ENCODE peak calls at places on chromosomes 1 and 21, in nine cellular contexts. One of them, this sample, is unnamed.

GRCh38 chr1:226034482-226034881 is 28.0 kb upstream of the H3-3A start:
- DNase-seq in body of pancreas: peak; percentile 81
- DNase-seq in NB4: peak; percentile 94
- DNase-seq in tibial nerve: peak; percentile 59
- DNase-seq in breast epithelium: peak; percentile 54
- DNase-seq in IMR-90: peak; percentile 96
- DNase-seq in heart left ventricle: peak; percentile 90
- DNase-seq in transverse colon: peak; percentile 86
- DNase-seq in HCT116: no peak
- DNase-seq in this sample: peak; percentile 91

GRCh38 chr1:193827516-193827915 is 641.1 kb upstream of the B3GALT2 start:
- DNase-seq in body of pancreas: no peak
- DNase-seq in HCT116: no peak
- DNase-seq in heart left ventricle: no peak
- DNase-seq in IMR-90: no peak
- DNase-seq in NB4: no peak
- DNase-seq in breast epithelium: no peak
- DNase-seq in transverse colon: no peak
- DNase-seq in tibial nerve: no peak
- DNase-seq in this sample: no peak

GRCh38 chr1:20731057-20731991 is 1.2 kb downstream of the SH2D5 start:
- DNase-seq in breast epithelium: no peak
- DNase-seq in body of pancreas: no peak
- DNase-seq in tibial nerve: no peak
- DNase-seq in HCT116: no peak
- DNase-seq in transverse colon: no peak
- DNase-seq in IMR-90: no peak
- DNase-seq in NB4: no peak
- DNase-seq in heart left ventricle: no peak
- DNase-seq in this sample: peak; percentile 12

GRCh38 chr1:64082459-64082858 is 121.0 kb upstream of the UBE2U start:
- DNase-seq in tibial nerve: no peak
- DNase-seq in transverse colon: no peak
- DNase-seq in breast epithelium: no peak
- DNase-seq in NB4: peak; percentile 1
- DNase-seq in body of pancreas: no peak
- DNase-seq in heart left ventricle: no peak
- DNase-seq in IMR-90: peak; percentile 61
- DNase-seq in HCT116: no peak
- DNase-seq in this sample: no peak

GRCh38 chr1:182688436-182688835 is 4.0 kb upstream of the RGS8 start:
- DNase-seq in transverse colon: no peak
- DNase-seq in heart left ventricle: no peak
- DNase-seq in IMR-90: no peak
- DNase-seq in HCT116: no peak
- DNase-seq in breast epithelium: no peak
- DNase-seq in NB4: no peak
- DNase-seq in body of pancreas: no peak
- DNase-seq in tibial nerve: no peak
- DNase-seq in this sample: no peak

GRCh38 chr1:29921741-29922140 is 685.4 kb downstream of the PTPRU start:
- DNase-seq in tibial nerve: no peak
- DNase-seq in breast epithelium: no peak
- DNase-seq in transverse colon: no peak
- DNase-seq in NB4: no peak
- DNase-seq in heart left ventricle: no peak
- DNase-seq in IMR-90: no peak
- DNase-seq in HCT116: no peak
- DNase-seq in body of pancreas: no peak
- DNase-seq in this sample: no peak

GRCh38 chr1:4598561-4598960 is 55.8 kb upstream of the AJAP1 start:
- DNase-seq in breast epithelium: no peak
- DNase-seq in body of pancreas: no peak
- DNase-seq in heart left ventricle: no peak
- DNase-seq in NB4: no peak
- DNase-seq in transverse colon: no peak
- DNase-seq in tibial nerve: no peak
- DNase-seq in HCT116: no peak
- DNase-seq in IMR-90: no peak
- DNase-seq in this sample: no peak

GRCh38 chr1:184973308-184974085 is 811 bp downstream of the NIBAN1 start:
- DNase-seq in tibial nerve: no peak
- DNase-seq in breast epithelium: no peak
- DNase-seq in HCT116: no peak
- DNase-seq in NB4: peak; percentile 88
- DNase-seq in IMR-90: peak; percentile 82
- DNase-seq in heart left ventricle: peak; percentile 68
- DNase-seq in body of pancreas: peak; percentile 49
- DNase-seq in transverse colon: peak; percentile 37
- DNase-seq in this sample: peak; percentile 29

GRCh38 chr1:53057134-53057533 is 4.9 kb upstream of the PODN start:
- DNase-seq in transverse colon: no peak
- DNase-seq in HCT116: no peak
- DNase-seq in breast epithelium: no peak
- DNase-seq in IMR-90: no peak
- DNase-seq in heart left ventricle: no peak
- DNase-seq in body of pancreas: no peak
- DNase-seq in tibial nerve: no peak
- DNase-seq in NB4: no peak
- DNase-seq in this sample: no peak

GRCh38 chr1:242243472-242243871 is 244.6 kb upstream of the MAP1LC3C start:
- DNase-seq in breast epithelium: no peak
- DNase-seq in body of pancreas: no peak
- DNase-seq in tibial nerve: no peak
- DNase-seq in IMR-90: no peak
- DNase-seq in NB4: no peak
- DNase-seq in HCT116: no peak
- DNase-seq in transverse colon: no peak
- DNase-seq in heart left ventricle: no peak
- DNase-seq in this sample: no peak

GRCh38 chr1:197521118-197521739 is 253.2 kb downstream of the CRB1 start:
- DNase-seq in IMR-90: peak; percentile 44
- DNase-seq in body of pancreas: no peak
- DNase-seq in transverse colon: no peak
- DNase-seq in HCT116: peak; percentile 16
- DNase-seq in tibial nerve: no peak
- DNase-seq in NB4: peak; percentile 45
- DNase-seq in breast epithelium: no peak
- DNase-seq in heart left ventricle: no peak
- DNase-seq in this sample: no peak

GRCh38 chr21:41641821-41642368 is 125.0 kb downstream of the RIPK4 start:
- DNase-seq in body of pancreas: peak; percentile 39
- DNase-seq in HCT116: no peak
- DNase-seq in NB4: no peak
- DNase-seq in breast epithelium: no peak
- DNase-seq in IMR-90: peak; percentile 94
- DNase-seq in transverse colon: no peak
- DNase-seq in heart left ventricle: peak; percentile 76
- DNase-seq in tibial nerve: peak; percentile 43
- DNase-seq in this sample: no peak

GRCh38 chr1:204524986-204525385 is 8.8 kb downstream of the MDM4 start:
- DNase-seq in tibial nerve: no peak
- DNase-seq in transverse colon: no peak
- DNase-seq in IMR-90: no peak
- DNase-seq in HCT116: no peak
- DNase-seq in heart left ventricle: no peak
- DNase-seq in NB4: no peak
- DNase-seq in breast epithelium: no peak
- DNase-seq in body of pancreas: no peak
- DNase-seq in this sample: no peak

DNA sequence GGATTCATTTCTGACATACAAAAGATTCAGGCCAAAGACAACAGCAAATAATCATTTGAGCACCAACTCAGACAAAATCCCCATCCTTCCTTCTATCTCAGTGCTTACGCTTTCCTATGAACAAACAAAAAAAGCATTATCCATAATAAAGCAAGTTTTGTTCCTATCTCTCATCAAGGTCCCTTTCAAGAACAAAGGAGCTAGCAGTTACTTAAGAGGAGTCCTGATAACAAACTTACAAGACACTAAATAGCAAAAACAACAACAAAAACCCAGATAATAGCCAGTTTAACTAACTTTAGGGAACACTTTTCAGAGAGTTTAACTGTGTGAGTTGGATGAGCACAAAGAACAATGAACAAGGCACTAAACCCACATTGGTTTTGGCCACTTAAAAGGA is 10.5 kb downstream of the EVI5 start:
- DNase-seq in NB4: no peak
- DNase-seq in breast epithelium: no peak
- DNase-seq in heart left ventricle: no peak
- DNase-seq in body of pancreas: no peak
- DNase-seq in HCT116: no peak
- DNase-seq in transverse colon: no peak
- DNase-seq in IMR-90: no peak
- DNase-seq in tibial nerve: no peak
- DNase-seq in this sample: no peak
- TF ChIP-seq POLR2A in NB4: no peak
- TF ChIP-seq POLR2A in breast epithelium: no peak
- TF ChIP-seq POLR2A in heart left ventricle: no peak
- TF ChIP-seq POLR2A in body of pancreas: no peak
- TF ChIP-seq POLR2A in HCT116: no peak
- TF ChIP-seq POLR2A in transverse colon: no peak
- TF ChIP-seq POLR2A in IMR-90: no peak
- TF ChIP-seq POLR2A in tibial nerve: no peak
- TF ChIP-seq POLR2A in this sample: no peak

DNA sequence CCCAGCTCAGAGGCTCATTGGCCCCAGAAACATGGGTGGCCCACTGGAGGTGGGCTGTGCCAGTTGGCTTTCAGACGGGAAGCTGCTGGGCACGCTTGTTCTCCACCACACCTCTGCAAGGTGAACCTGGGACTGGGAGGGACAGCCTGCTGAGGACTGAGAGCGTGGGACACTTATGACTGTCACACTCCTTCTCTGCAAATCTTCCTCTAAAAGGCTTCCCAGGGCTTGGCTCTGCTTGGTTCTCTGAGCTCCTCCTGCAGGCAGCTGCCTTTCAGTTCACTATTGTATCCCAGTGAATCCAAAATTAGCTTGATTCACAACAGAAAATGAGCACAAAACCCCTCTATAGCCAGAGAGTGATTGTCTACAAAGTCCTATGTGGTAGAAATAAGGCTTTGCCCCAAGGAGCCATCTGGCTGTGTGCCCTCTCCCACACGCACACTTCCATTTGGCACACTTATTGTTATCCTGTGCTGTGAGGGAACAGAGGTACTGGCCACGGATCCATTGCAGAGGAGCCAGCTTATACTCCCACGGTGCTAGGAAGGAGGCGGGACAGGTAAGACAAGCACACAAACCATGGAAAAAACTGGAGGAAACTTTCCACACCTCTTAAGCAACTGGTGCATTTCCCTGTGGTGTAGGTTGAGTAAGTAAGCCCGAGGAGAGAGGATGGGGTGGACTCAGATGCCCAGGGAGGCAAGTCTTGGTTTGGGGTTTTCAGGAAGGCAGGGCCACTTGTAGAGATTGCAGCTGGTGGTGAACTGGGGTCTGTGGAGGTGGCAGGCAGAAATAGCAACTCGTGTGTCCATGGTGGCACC is 18.9 kb upstream of the BTG2 start:
- DNase-seq in breast epithelium: peak; percentile 58
- DNase-seq in heart left ventricle: no peak
- DNase-seq in HCT116: no peak
- DNase-seq in IMR-90: no peak
- DNase-seq in transverse colon: peak; percentile 69
- DNase-seq in body of pancreas: peak; percentile 69
- DNase-seq in NB4: peak; percentile 32
- DNase-seq in tibial nerve: no peak
- DNase-seq in this sample: no peak
- TF ChIP-seq CTCF in breast epithelium: no peak
- TF ChIP-seq CTCF in heart left ventricle: peak; percentile 18
- TF ChIP-seq CTCF in HCT116: no peak
- TF ChIP-seq CTCF in IMR-90: no peak
- TF ChIP-seq CTCF in transverse colon: no peak
- TF ChIP-seq CTCF in body of pancreas: no peak
- TF ChIP-seq CTCF in NB4: no peak
- TF ChIP-seq CTCF in tibial nerve: no peak
- TF ChIP-seq CTCF in this sample: no peak

GRCh38 chr21:43721225-43721605 is 2.3 kb downstream of the PDXK start:
- DNase-seq in tibial nerve: no peak
- DNase-seq in transverse colon: no peak
- DNase-seq in heart left ventricle: no peak
- DNase-seq in HCT116: no peak
- DNase-seq in breast epithelium: no peak
- DNase-seq in body of pancreas: peak; percentile 56
- DNase-seq in NB4: no peak
- DNase-seq in IMR-90: no peak
- DNase-seq in this sample: no peak
- H3K4me3 ChIP-seq in tibial nerve: no peak overlapping the region
- H3K4me3 ChIP-seq in transverse colon: no peak overlapping the region
- H3K4me3 ChIP-seq in heart left ventricle: no peak overlapping the region
- H3K4me3 ChIP-seq in HCT116: peak overlapping the region; percentile 99
- H3K4me3 ChIP-seq in breast epithelium: no peak overlapping the region
- H3K4me3 ChIP-seq in body of pancreas: no peak overlapping the region
- H3K4me3 ChIP-seq in NB4: peak overlapping the region; percentile 90
- H3K4me3 ChIP-seq in IMR-90: peak overlapping the region; percentile 4
- H3K4me3 ChIP-seq in this sample: no peak overlapping the region

GRCh38 chr1:201637282-201638076 is 98.6 kb downstream of the NAV1 start:
- DNase-seq in body of pancreas: no peak
- DNase-seq in heart left ventricle: peak; percentile 47
- DNase-seq in breast epithelium: no peak
- DNase-seq in tibial nerve: no peak
- DNase-seq in transverse colon: no peak
- DNase-seq in IMR-90: peak; percentile 68
- DNase-seq in NB4: no peak
- DNase-seq in HCT116: no peak
- DNase-seq in this sample: no peak

GRCh38 chr1:201634261-201634660 is 95.3 kb downstream of the NAV1 start:
- DNase-seq in breast epithelium: no peak
- DNase-seq in body of pancreas: no peak
- DNase-seq in transverse colon: no peak
- DNase-seq in heart left ventricle: no peak
- DNase-seq in tibial nerve: no peak
- DNase-seq in HCT116: no peak
- DNase-seq in NB4: no peak
- DNase-seq in IMR-90: peak; percentile 78
- DNase-seq in this sample: no peak

GRCh38 chr1:201636065-201636464 is 97.1 kb downstream of the NAV1 start:
- DNase-seq in IMR-90: no peak
- DNase-seq in heart left ventricle: no peak
- DNase-seq in breast epithelium: no peak
- DNase-seq in tibial nerve: no peak
- DNase-seq in NB4: no peak
- DNase-seq in HCT116: no peak
- DNase-seq in transverse colon: no peak
- DNase-seq in body of pancreas: no peak
- DNase-seq in this sample: no peak

GRCh38 chr1:201633811-201634210 is 94.9 kb downstream of the NAV1 start:
- DNase-seq in HCT116: no peak
- DNase-seq in body of pancreas: no peak
- DNase-seq in IMR-90: peak; percentile 44
- DNase-seq in breast epithelium: no peak
- DNase-seq in transverse colon: no peak
- DNase-seq in tibial nerve: no peak
- DNase-seq in NB4: no peak
- DNase-seq in heart left ventricle: no peak
- DNase-seq in this sample: no peak

DNA sequence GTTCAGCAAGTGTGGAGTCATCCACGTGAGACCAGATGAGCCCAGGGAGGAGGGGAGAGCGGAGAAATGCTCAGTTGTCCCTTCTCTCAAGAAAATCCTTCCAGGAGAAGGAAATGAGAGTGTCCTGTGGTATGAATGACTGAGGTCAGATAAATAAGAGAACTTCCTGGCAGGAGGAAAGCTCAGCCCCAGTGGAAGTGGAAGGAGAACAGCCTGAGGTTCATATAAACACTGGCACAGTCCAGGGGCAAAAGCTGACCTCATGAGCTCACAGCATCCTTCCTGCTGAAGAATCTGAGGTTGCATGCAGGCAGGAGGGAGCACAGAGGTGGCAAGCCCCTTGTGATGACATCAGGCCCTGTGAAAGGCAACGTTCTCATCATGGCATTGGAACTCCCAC is 97.7 kb downstream of the NAV1 start:
- DNase-seq in heart left ventricle: no peak
- DNase-seq in breast epithelium: no peak
- DNase-seq in HCT116: no peak
- DNase-seq in transverse colon: no peak
- DNase-seq in IMR-90: peak; percentile 98
- DNase-seq in body of pancreas: no peak
- DNase-seq in tibial nerve: no peak
- DNase-seq in NB4: no peak
- DNase-seq in this sample: no peak
- TF ChIP-seq POLR2A in heart left ventricle: no peak
- TF ChIP-seq POLR2A in breast epithelium: no peak
- TF ChIP-seq POLR2A in HCT116: no peak
- TF ChIP-seq POLR2A in transverse colon: no peak
- TF ChIP-seq POLR2A in IMR-90: no peak
- TF ChIP-seq POLR2A in body of pancreas: no peak
- TF ChIP-seq POLR2A in tibial nerve: no peak
- TF ChIP-seq POLR2A in NB4: no peak
- TF ChIP-seq POLR2A in this sample: no peak

This sample was measured in lower leg skin.